ENCODE peak calls at places on chromosomes 7 and 10, in eight cellular contexts. One of them, this sample, is unnamed.

GRCh38 chr7:112411186-112411795 is 39.0 kb upstream of the IFRD1 start:
- DNase-seq in T-cell: no peak
- DNase-seq in NCI-H187: no peak
- DNase-seq in ELR: peak; percentile 63
- DNase-seq in activated CD4-positive, alpha-beta T cell treated with anti-CD3 and anti-CD28 coated beads for 4 hours: no peak
- DNase-seq in WTC11: no peak
- DNase-seq in DMS53: peak; percentile 58
- DNase-seq in IMR-90: peak; percentile 62
- DNase-seq in this sample: peak; percentile 53

GRCh38 chr7:73939528-73939927 is 78.6 kb downstream of the TMEM270 start:
- DNase-seq in T-cell: no peak
- DNase-seq in NCI-H187: no peak
- DNase-seq in ELR: no peak
- DNase-seq in activated CD4-positive, alpha-beta T cell treated with anti-CD3 and anti-CD28 coated beads for 4 hours: no peak
- DNase-seq in WTC11: no peak
- DNase-seq in DMS53: no peak
- DNase-seq in IMR-90: no peak
- DNase-seq in this sample: no peak

GRCh38 chr10:107409517-107409916 is 245.0 kb upstream of the SORCS1 start:
- DNase-seq in T-cell: no peak
- DNase-seq in NCI-H187: no peak
- DNase-seq in ELR: peak; percentile 54
- DNase-seq in activated CD4-positive, alpha-beta T cell treated with anti-CD3 and anti-CD28 coated beads for 4 hours: no peak
- DNase-seq in WTC11: peak; percentile 16
- DNase-seq in DMS53: peak; percentile 37
- DNase-seq in IMR-90: peak; percentile 0
- DNase-seq in this sample: peak; percentile 60

GRCh38 chr7:128076831-128077271 is 45.6 kb upstream of the LRRC4 start:
- DNase-seq in T-cell: no peak
- DNase-seq in NCI-H187: no peak
- DNase-seq in ELR: no peak
- DNase-seq in activated CD4-positive, alpha-beta T cell treated with anti-CD3 and anti-CD28 coated beads for 4 hours: no peak
- DNase-seq in WTC11: no peak
- DNase-seq in DMS53: no peak
- DNase-seq in IMR-90: no peak
- DNase-seq in this sample: no peak

GRCh38 chr7:121960678-121961461 is 87.9 kb downstream of the PTPRZ1 start:
- DNase-seq in T-cell: no peak
- DNase-seq in NCI-H187: no peak
- DNase-seq in ELR: peak; percentile 97
- DNase-seq in activated CD4-positive, alpha-beta T cell treated with anti-CD3 and anti-CD28 coated beads for 4 hours: no peak
- DNase-seq in WTC11: no peak
- DNase-seq in DMS53: peak; percentile 12
- DNase-seq in IMR-90: peak; percentile 87
- DNase-seq in this sample: peak; percentile 96

GRCh38 chr10:60466267-60467201 is 76.9 kb upstream of the ANK3 start:
- DNase-seq in T-cell: no peak
- DNase-seq in NCI-H187: no peak
- DNase-seq in ELR: peak; percentile 62
- DNase-seq in activated CD4-positive, alpha-beta T cell treated with anti-CD3 and anti-CD28 coated beads for 4 hours: no peak
- DNase-seq in WTC11: no peak
- DNase-seq in DMS53: no peak
- DNase-seq in IMR-90: peak; percentile 71
- DNase-seq in this sample: peak; percentile 29

GRCh38 chr7:55573526-55573925 is 1.2 kb upstream of the VOPP1 start:
- DNase-seq in T-cell: no peak
- DNase-seq in NCI-H187: no peak
- DNase-seq in ELR: peak; percentile 30
- DNase-seq in activated CD4-positive, alpha-beta T cell treated with anti-CD3 and anti-CD28 coated beads for 4 hours: no peak
- DNase-seq in WTC11: no peak
- DNase-seq in DMS53: no peak
- DNase-seq in IMR-90: peak; percentile 55
- DNase-seq in this sample: peak; percentile 40

GRCh38 chr10:98249134-98249533 is 18.9 kb downstream of the LOXL4 start:
- DNase-seq in T-cell: no peak
- DNase-seq in NCI-H187: no peak
- DNase-seq in ELR: no peak
- DNase-seq in activated CD4-positive, alpha-beta T cell treated with anti-CD3 and anti-CD28 coated beads for 4 hours: no peak
- DNase-seq in WTC11: no peak
- DNase-seq in DMS53: peak; percentile 29
- DNase-seq in IMR-90: no peak
- DNase-seq in this sample: no peak

GRCh38 chr7:128458956-128459355 is 3.3 kb downstream of the HILPDA start:
- DNase-seq in T-cell: no peak
- DNase-seq in NCI-H187: no peak
- DNase-seq in ELR: no peak
- DNase-seq in activated CD4-positive, alpha-beta T cell treated with anti-CD3 and anti-CD28 coated beads for 4 hours: no peak
- DNase-seq in WTC11: no peak
- DNase-seq in DMS53: no peak
- DNase-seq in IMR-90: no peak
- DNase-seq in this sample: no peak

GRCh38 chr10:133199992-133200611 is 29.9 kb upstream of the UTF1 start:
- DNase-seq in T-cell: no peak
- DNase-seq in NCI-H187: no peak
- DNase-seq in ELR: no peak
- DNase-seq in activated CD4-positive, alpha-beta T cell treated with anti-CD3 and anti-CD28 coated beads for 4 hours: no peak
- DNase-seq in WTC11: no peak
- DNase-seq in DMS53: no peak
- DNase-seq in IMR-90: no peak
- DNase-seq in this sample: no peak

GRCh38 chr10:61195219-61195618 is 251.2 kb upstream of the RHOBTB1 start:
- DNase-seq in T-cell: no peak
- DNase-seq in NCI-H187: no peak
- DNase-seq in ELR: no peak
- DNase-seq in activated CD4-positive, alpha-beta T cell treated with anti-CD3 and anti-CD28 coated beads for 4 hours: no peak
- DNase-seq in WTC11: no peak
- DNase-seq in DMS53: no peak
- DNase-seq in IMR-90: no peak
- DNase-seq in this sample: no peak

GRCh38 chr7:119664601-119665000 is 608.4 kb upstream of the KCND2 start:
- DNase-seq in T-cell: no peak
- DNase-seq in NCI-H187: no peak
- DNase-seq in ELR: peak; percentile 56
- DNase-seq in activated CD4-positive, alpha-beta T cell treated with anti-CD3 and anti-CD28 coated beads for 4 hours: no peak
- DNase-seq in WTC11: no peak
- DNase-seq in DMS53: no peak
- DNase-seq in IMR-90: peak; percentile 70
- DNase-seq in this sample: no peak

GRCh38 chr7:22269963-22270362 is 87.0 kb downstream of the RAPGEF5 start:
- DNase-seq in T-cell: no peak
- DNase-seq in NCI-H187: no peak
- DNase-seq in ELR: no peak
- DNase-seq in activated CD4-positive, alpha-beta T cell treated with anti-CD3 and anti-CD28 coated beads for 4 hours: no peak
- DNase-seq in WTC11: no peak
- DNase-seq in DMS53: peak; percentile 90
- DNase-seq in IMR-90: no peak
- DNase-seq in this sample: no peak

GRCh38 chr10:89369142-89370105 is 8.4 kb upstream of the IFIT1B start:
- DNase-seq in T-cell: peak; percentile 2
- DNase-seq in NCI-H187: no peak
- DNase-seq in ELR: peak; percentile 71
- DNase-seq in activated CD4-positive, alpha-beta T cell treated with anti-CD3 and anti-CD28 coated beads for 4 hours: peak; percentile 38
- DNase-seq in WTC11: no peak
- DNase-seq in DMS53: peak; percentile 47
- DNase-seq in IMR-90: peak; percentile 60
- DNase-seq in this sample: peak; percentile 64

GRCh38 chr7:121603886-121604285 is 207.8 kb upstream of the FAM3C start:
- DNase-seq in T-cell: no peak
- DNase-seq in NCI-H187: no peak
- DNase-seq in ELR: no peak
- DNase-seq in activated CD4-positive, alpha-beta T cell treated with anti-CD3 and anti-CD28 coated beads for 4 hours: no peak
- DNase-seq in WTC11: no peak
- DNase-seq in DMS53: no peak
- DNase-seq in IMR-90: no peak
- DNase-seq in this sample: no peak

GRCh38 chr7:151856098-151856497 is 20.8 kb downstream of the PRKAG2 start:
- DNase-seq in T-cell: no peak
- DNase-seq in NCI-H187: no peak
- DNase-seq in ELR: no peak
- DNase-seq in activated CD4-positive, alpha-beta T cell treated with anti-CD3 and anti-CD28 coated beads for 4 hours: no peak
- DNase-seq in WTC11: no peak
- DNase-seq in DMS53: peak; percentile 22
- DNase-seq in IMR-90: no peak
- DNase-seq in this sample: no peak

GRCh38 chr10:79386637-79387465 is 39.6 kb downstream of the PPIF start:
- DNase-seq in T-cell: no peak
- DNase-seq in NCI-H187: no peak
- DNase-seq in ELR: no peak
- DNase-seq in activated CD4-positive, alpha-beta T cell treated with anti-CD3 and anti-CD28 coated beads for 4 hours: no peak
- DNase-seq in WTC11: peak; percentile 11
- DNase-seq in DMS53: no peak
- DNase-seq in IMR-90: no peak
- DNase-seq in this sample: no peak

GRCh38 chr10:100828744-100829102 is 83.3 kb downstream of the PAX2 start:
- DNase-seq in T-cell: peak; percentile 19
- DNase-seq in NCI-H187: no peak
- DNase-seq in ELR: no peak
- DNase-seq in activated CD4-positive, alpha-beta T cell treated with anti-CD3 and anti-CD28 coated beads for 4 hours: peak; percentile 26
- DNase-seq in WTC11: no peak
- DNase-seq in DMS53: peak; percentile 16
- DNase-seq in IMR-90: no peak
- DNase-seq in this sample: no peak

GRCh38 chr7:158685727-158686126 is 18.9 kb downstream of the NCAPG2 start:
- DNase-seq in T-cell: no peak
- DNase-seq in NCI-H187: no peak
- DNase-seq in ELR: peak; percentile 16
- DNase-seq in activated CD4-positive, alpha-beta T cell treated with anti-CD3 and anti-CD28 coated beads for 4 hours: no peak
- DNase-seq in WTC11: no peak
- DNase-seq in DMS53: no peak
- DNase-seq in IMR-90: peak; percentile 33
- DNase-seq in this sample: peak; percentile 72

GRCh38 chr7:69489533-69489932 is 108.7 kb upstream of the AUTS2 start:
- DNase-seq in T-cell: no peak
- DNase-seq in NCI-H187: no peak
- DNase-seq in ELR: no peak
- DNase-seq in activated CD4-positive, alpha-beta T cell treated with anti-CD3 and anti-CD28 coated beads for 4 hours: no peak
- DNase-seq in WTC11: no peak
- DNase-seq in DMS53: no peak
- DNase-seq in IMR-90: no peak
- DNase-seq in this sample: no peak

GRCh38 chr7:16727736-16728135 is 25.8 kb upstream of the TSPAN13 start:
- DNase-seq in T-cell: no peak
- DNase-seq in NCI-H187: no peak
- DNase-seq in ELR: peak; percentile 32
- DNase-seq in activated CD4-positive, alpha-beta T cell treated with anti-CD3 and anti-CD28 coated beads for 4 hours: no peak
- DNase-seq in WTC11: no peak
- DNase-seq in DMS53: peak; percentile 45
- DNase-seq in IMR-90: peak; percentile 24
- DNase-seq in this sample: no peak

GRCh38 chr7:158588878-158589442 is 1.3 kb upstream of the PTPRN2 start:
- DNase-seq in T-cell: no peak
- DNase-seq in NCI-H187: no peak
- DNase-seq in ELR: no peak
- DNase-seq in activated CD4-positive, alpha-beta T cell treated with anti-CD3 and anti-CD28 coated beads for 4 hours: no peak
- DNase-seq in WTC11: no peak
- DNase-seq in DMS53: peak; percentile 26
- DNase-seq in IMR-90: no peak
- DNase-seq in this sample: no peak

GRCh38 chr7:75621124-75621523 is 117.6 kb downstream of the HIP1 start:
- DNase-seq in T-cell: no peak
- DNase-seq in NCI-H187: no peak
- DNase-seq in ELR: no peak
- DNase-seq in activated CD4-positive, alpha-beta T cell treated with anti-CD3 and anti-CD28 coated beads for 4 hours: no peak
- DNase-seq in WTC11: no peak
- DNase-seq in DMS53: no peak
- DNase-seq in IMR-90: no peak
- DNase-seq in this sample: no peak

GRCh38 chr10:87634311-87634710 is 25.4 kb upstream of the PAPSS2 start:
- DNase-seq in T-cell: no peak
- DNase-seq in NCI-H187: no peak
- DNase-seq in ELR: peak; percentile 53
- DNase-seq in activated CD4-positive, alpha-beta T cell treated with anti-CD3 and anti-CD28 coated beads for 4 hours: no peak
- DNase-seq in WTC11: no peak
- DNase-seq in DMS53: no peak
- DNase-seq in IMR-90: peak; percentile 56
- DNase-seq in this sample: peak; percentile 17

GRCh38 chr7:140229591-140230516 is 53.1 kb upstream of the KDM7A start:
- DNase-seq in T-cell: peak; percentile 69
- DNase-seq in NCI-H187: no peak
- DNase-seq in ELR: no peak
- DNase-seq in activated CD4-positive, alpha-beta T cell treated with anti-CD3 and anti-CD28 coated beads for 4 hours: peak; percentile 65
- DNase-seq in WTC11: peak; percentile 65
- DNase-seq in DMS53: peak; percentile 93
- DNase-seq in IMR-90: no peak
- DNase-seq in this sample: no peak

This sample was measured in HCEC 1CT.